ENCODE peak calls at places on chromosomes 5 and 9, in nine cellular contexts. W is AG08395; X is astrocyte of the spinal cord; E is HTR-8/SVneo; J is heart right ventricle; T is lower leg skin; Q is mucosa of gallbladder; A is activated CD4-positive, alpha-beta T cell treated with anti-CD3 and anti-CD28 coated beads, Interleukin-2, amount 10 ng/mL, durations not matched to agents 7 days and 5 days; L is H54. G is an unnamed sample.
A peak's percentile ranks its signal among the peaks of the same experiment; 100 is the strongest.

GRCh38 chr9:1922026-1922425 is 93.1 kb upstream of the SMARCA2 start:
- DNase-seq in A (no peak), T (no peak), X (no peak), Q (no peak), L (no peak), J (no peak), E (no peak), W (no peak), G (no peak)

GRCh38 chr5:151740958-151741373 is 17.5 kb downstream of the ATOX1 start:
- DNase-seq in W (peak; percentile 60), E (no peak), L (no peak), J (no peak), T (no peak), X (peak; percentile 77), A (no peak), Q (no peak), G (no peak)

GRCh38 chr9:134490446-134490845 is 151.2 kb upstream of the COL5A1 start:
- DNase-seq in E (no peak), T (no peak), L (no peak), J (no peak), A (no peak), W (no peak), Q (no peak), X (no peak), G (no peak)

GRCh38 chr9:22156586-22156985 is 147.5 kb upstream of the CDKN2B start:
- DNase-seq in E (no peak), A (no peak), Q (no peak), L (no peak), X (no peak), W (no peak), J (no peak), T (no peak), G (no peak)

GRCh38 chr9:128554155-128554862 is 1.9 kb downstream of the SPTAN1 start:
- DNase-seq in L (peak; percentile 93), E (peak; percentile 60), A (peak; percentile 23), W (peak; percentile 85), Q (peak; percentile 74), T (peak; percentile 42), X (peak; percentile 85), J (peak; percentile 58), G (peak; percentile 60)

GRCh38 chr9:90326219-90326618 is 316.4 kb downstream of the DIRAS2 start:
- DNase-seq in A (no peak), T (no peak), Q (no peak), L (no peak), W (no peak), E (no peak), X (peak; percentile 56), J (no peak), G (no peak)

GRCh38 chr5:80072103-80073073 is 37.2 kb downstream of the THBS4 start:
- DNase-seq in W (peak; percentile 44), L (peak; percentile 30), T (no peak), E (no peak), X (no peak), Q (no peak), J (no peak), A (no peak), G (peak; percentile 58)

GRCh38 chr9:114300153-114300845 is 22.6 kb upstream of the ORM1 start:
- DNase-seq in E (no peak), X (no peak), L (no peak), A (no peak), W (no peak), J (no peak), Q (no peak), T (no peak), G (no peak)

GRCh38 chr5:94241288-94241651 is 377.1 kb downstream of the KIAA0825 start:
- DNase-seq in T (no peak), X (peak; percentile 58), E (no peak), Q (no peak), A (no peak), L (no peak), W (no peak), J (no peak), G (no peak)

GRCh38 chr5:664343-664993 is 28.7 kb downstream of the TPPP start:
- DNase-seq in Q (peak; percentile 64), T (no peak), W (no peak), L (no peak), J (no peak), E (no peak), A (no peak), X (no peak), G (no peak)

GRCh38 chr5:28850320-28850921 is 1812.0 kb upstream of the CDH9 start:
- DNase-seq in T (no peak), E (no peak), Q (no peak), W (no peak), L (no peak), X (no peak), J (no peak), A (no peak), G (no peak)

GRCh38 chr5:69049151-69049550 is 44.7 kb upstream of the SLC30A5 start:
- DNase-seq in X (no peak), T (no peak), A (no peak), W (no peak), L (no peak), E (no peak), J (no peak), Q (no peak), G (no peak)

GRCh38 chr5:133049726-133050048 is 2.1 kb upstream of the HSPA4 start:
- DNase-seq in W (no peak), E (no peak), T (no peak), Q (no peak), X (no peak), L (no peak), A (no peak), J (no peak), G (no peak)

GRCh38 chr9:132592451-132592850 is 10.0 kb downstream of the BARHL1 start:
- DNase-seq in L (no peak), J (no peak), Q (no peak), T (no peak), A (no peak), E (no peak), X (no peak), W (no peak), G (no peak)